ENCODE peak calls at places on chromosome 16, in six cellular contexts. K is GM12864, X is dorsolateral prefrontal cortex, Z is left lung, N is pancreas, U is omental fat pad. D is an unnamed sample.

GRCh38 chr16:67847064-67847861 is at the start of gene CENPT:
- DNase-seq in X (peak), K (no peak), N (peak), Z (peak), U (no peak), D (peak)

GRCh38 chr16:52069866-52070265 is 477.1 kb downstream of the TOX3 start:
- DNase-seq in X (no peak), N (no peak), K (no peak), Z (no peak), U (no peak), D (no peak)

GRCh38 chr16:31224092-31224955 is 7.4 kb upstream of the PYDC1 start:
- DNase-seq in Z (no peak), X (no peak), K (no peak), U (no peak), N (no peak), D (no peak)

GRCh38 chr16:72997141-72997542 is 50.8 kb downstream of the ZFHX3 start:
- DNase-seq in Z (peak), X (no peak), K (no peak), U (no peak), N (no peak), D (no peak)

GRCh38 chr16:75204410-75204758 is 2.6 kb downstream of the CTRB2 start:
- DNase-seq in X (no peak), U (no peak), Z (peak), K (no peak), N (peak), D (no peak)

GRCh38 chr16:74984194-74984669 is 691 bp downstream of the WDR59 start:
- DNase-seq in K (no peak), X (no peak), U (no peak), Z (no peak), N (no peak), D (peak)

GRCh38 chr16:80614908-80615696 is 74.3 kb downstream of the DYNLRB2 start:
- DNase-seq in N (no peak), U (no peak), Z (no peak), K (no peak), X (no peak), D (no peak)

GRCh38 chr16:19777061-19777460 is 59.0 kb downstream of the IQCK start:
- DNase-seq in Z (no peak), N (no peak), U (no peak), X (no peak), K (no peak), D (no peak)

GRCh38 chr16:49336581-49336980 is 37.0 kb upstream of the C16orf78 start:
- DNase-seq in Z (no peak), K (no peak), U (no peak), X (no peak), N (no peak), D (no peak)

GRCh38 chr16:69217433-69217832 is 30.5 kb downstream of the SNTB2 start:
- DNase-seq in K (no peak), U (no peak), N (no peak), Z (no peak), X (no peak), D (no peak)

GRCh38 chr16:3549906-3550305 is 27.3 kb downstream of the NLRC3 start:
- DNase-seq in N (no peak), X (no peak), Z (no peak), K (no peak), U (no peak), D (no peak)

GRCh38 chr16:23504453-23505179 is 5.7 kb downstream of the GGA2 start:
- DNase-seq in N (no peak), X (peak), Z (peak), U (peak), K (peak), D (peak)

GRCh38 chr16:29821663-29822115 is 1.4 kb downstream of the MVP start:
- DNase-seq in K (no peak), U (no peak), X (no peak), N (no peak), Z (no peak), D (no peak)

GRCh38 chr16:75340715-75341500 is 89.5 kb upstream of the BCAR1 start:
- DNase-seq in N (no peak), K (no peak), X (no peak), Z (no peak), U (no peak), D (no peak)

GRCh38 chr16:27364493-27365141 is 37.4 kb upstream of the IL21R start:
- DNase-seq in N (no peak), X (no peak), Z (no peak), U (no peak), K (no peak), D (peak)

GRCh38 chr16:23482778-23483177 is 27.5 kb downstream of the GGA2 start:
- DNase-seq in X (no peak), U (no peak), Z (no peak), K (no peak), N (no peak), D (peak)

GRCh38 chr16:58847902-58848661 is 114.0 kb upstream of the GOT2 start:
- DNase-seq in U (no peak), Z (no peak), K (no peak), N (no peak), X (no peak), D (no peak)

GRCh38 chr16:74596586-74596985 is 10.3 kb downstream of the GLG1 start:
- DNase-seq in Z (no peak), X (no peak), K (no peak), U (no peak), N (no peak), D (no peak)

GRCh38 chr16:22787456-22788189 is 26.3 kb upstream of the HS3ST2 start:
- DNase-seq in U (no peak), Z (no peak), N (no peak), K (no peak), X (no peak), D (peak)

GRCh38 chr16:23843143-23843542 is 7.4 kb downstream of the PRKCB start:
- DNase-seq in X (no peak), Z (no peak), U (no peak), K (no peak), N (no peak), D (peak)

GRCh38 chr16:87603684-87604571 is 1.6 kb downstream of the JPH3 start:
- DNase-seq in U (no peak), N (no peak), K (no peak), X (no peak), Z (no peak), D (no peak)

GRCh38 chr16:30085247-30085646 is 6.5 kb downstream of the TBX6 start:
- DNase-seq in N (peak), X (no peak), K (no peak), Z (no peak), U (no peak), D (no peak)

GRCh38 chr16:7405166-7405565 is 72.5 kb downstream of the RBFOX1 start:
- DNase-seq in K (no peak), X (peak), Z (peak), N (peak), U (no peak), D (no peak)

GRCh38 chr16:88413231-88413630 is 30.5 kb downstream of the ZNF469 start:
- DNase-seq in Z (no peak), N (no peak), U (no peak), X (no peak), K (no peak), D (no peak)

GRCh38 chr16:58020628-58021521 is 4.7 kb upstream of the MMP15 start:
- DNase-seq in U (peak), N (no peak), X (peak), K (no peak), Z (no peak), D (peak)

GRCh38 chr16:67872631-67873434 is at the start of gene EDC4:
- DNase-seq in Z (peak), U (peak), N (peak), K (peak), X (peak), D (peak)

GRCh38 chr16:1613240-1613639 is 1.1 kb downstream of the CRAMP1 start:
- DNase-seq in K (no peak), U (no peak), X (no peak), Z (no peak), N (no peak), D (peak)

GRCh38 chr16:50183316-50183715 is 30.2 kb downstream of the TENT4B start:
- DNase-seq in K (no peak), Z (no peak), X (no peak), N (no peak), U (no peak), D (no peak)

GRCh38 chr16:51759999-51760398 is 608.9 kb upstream of the SALL1 start:
- DNase-seq in Z (no peak), N (no peak), X (no peak), K (no peak), U (no peak), D (no peak)

GRCh38 chr16:46768809-46769208 is 20.7 kb upstream of the MYLK3 start:
- DNase-seq in U (no peak), N (no peak), X (no peak), Z (no peak), K (no peak), D (no peak)

GRCh38 chr16:15461376-15461775 is 27.0 kb downstream of the BMERB1 start:
- DNase-seq in Z (no peak), X (no peak), N (no peak), U (no peak), K (no peak), D (no peak)

GRCh38 chr16:15466131-15466530 is 31.7 kb downstream of the BMERB1 start:
- DNase-seq in X (no peak), K (no peak), U (no peak), N (no peak), Z (no peak), D (no peak)

GRCh38 chr16:15464401-15465186 is 30.2 kb downstream of the BMERB1 start:
- DNase-seq in X (no peak), K (no peak), Z (no peak), U (no peak), N (no peak), D (no peak)

GRCh38 chr16:15466886-15467781 is 32.7 kb downstream of the BMERB1 start:
- DNase-seq in U (no peak), N (no peak), Z (no peak), X (no peak), K (no peak), D (no peak)
- TF ChIP-seq CTCF in U (no peak), N (no peak), Z (no peak), X (no peak), K (peak), D (no peak)

GRCh38 chr16:9257843-9258242 is 166.4 kb downstream of the HAPSTR1 start:
- DNase-seq in X (no peak), U (no peak), K (no peak), N (no peak), Z (no peak), D (no peak)

GRCh38 chr16:9260665-9261064 is 169.2 kb downstream of the HAPSTR1 start:
- DNase-seq in K (no peak), U (no peak), N (peak), Z (no peak), X (no peak), D (no peak)

GRCh38 chr16:9256196-9256595 is 164.8 kb downstream of the HAPSTR1 start:
- DNase-seq in X (no peak), N (peak), U (no peak), Z (no peak), K (peak), D (peak)

GRCh38 chr16:9259914-9260608 is 168.6 kb downstream of the HAPSTR1 start:
- DNase-seq in U (no peak), X (no peak), K (no peak), N (no peak), Z (no peak), D (no peak)

DNA sequence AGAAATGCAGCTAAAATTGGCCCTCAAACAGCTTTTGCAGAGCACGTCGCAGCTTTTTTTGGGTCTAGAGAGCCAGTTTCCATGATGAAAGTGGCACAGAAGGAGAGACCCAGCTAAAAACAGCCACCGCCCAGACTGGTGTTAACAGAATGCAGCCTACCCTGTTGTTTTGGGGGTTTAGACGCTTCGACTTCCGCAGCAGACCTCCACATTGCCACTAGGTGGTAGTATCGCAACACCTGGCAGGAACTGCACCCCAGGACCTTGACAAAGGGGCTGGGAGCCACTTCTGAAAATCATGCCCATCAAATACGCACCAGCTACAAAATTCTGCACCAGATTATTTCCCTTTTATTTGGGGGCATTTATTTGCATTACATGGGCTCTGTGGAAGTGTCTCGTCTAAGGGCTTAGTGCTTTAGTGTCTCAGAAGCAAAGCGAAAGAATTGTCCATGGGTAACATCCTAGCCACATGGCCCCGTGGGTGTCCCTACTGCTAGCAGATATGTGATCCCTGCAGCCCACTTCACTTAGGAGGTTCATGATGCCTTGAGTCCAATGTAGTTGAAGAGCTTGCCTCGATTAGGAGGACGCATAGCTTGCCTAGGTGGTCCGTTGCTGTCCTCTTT is 167.1 kb downstream of the HAPSTR1 start:
- DNase-seq in U (no peak), Z (no peak), N (no peak), X (peak), K (peak), D (peak)
- TF ChIP-seq CTCF in U (no peak), Z (peak), N (peak), X (peak), K (peak), D (peak)

GRCh38 chr16:13935408-13935807 is 15.5 kb downstream of the ERCC4 start:
- DNase-seq in K (no peak), X (no peak), N (no peak), Z (no peak), U (no peak), D (peak)
- TF ChIP-seq CTCF in K (peak), X (peak), N (no peak), Z (no peak), U (no peak), D (peak)

GRCh38 chr16:563072-563644 is 3.0 kb downstream of the PRR35 start:
- DNase-seq in U (no peak), K (no peak), Z (no peak), N (no peak), X (no peak), D (no peak)

GRCh38 chr16:567362-568256 is 804 bp downstream of the NHLRC4 start:
- DNase-seq in X (no peak), N (no peak), Z (no peak), U (no peak), K (no peak), D (no peak)

GRCh38 chr16:566475-567361 is at the start of gene NHLRC4:
- DNase-seq in K (peak), Z (peak), X (no peak), N (no peak), U (peak), D (peak)

GRCh38 chr16:564690-565419 is 1.9 kb upstream of the NHLRC4 start:
- DNase-seq in K (no peak), U (no peak), X (no peak), Z (no peak), N (no peak), D (no peak)

GRCh38 chr16:565420-566330 is 1.1 kb upstream of the NHLRC4 start:
- DNase-seq in Z (no peak), N (no peak), K (no peak), U (no peak), X (no peak), D (no peak)
- TF ChIP-seq CTCF in Z (no peak), N (no peak), K (no peak), U (no peak), X (no peak), D (no peak)

GRCh38 chr16:84042879-84043485 is 387 bp upstream of the SLC38A8 start:
- DNase-seq in X (no peak), N (no peak), Z (no peak), K (no peak), U (no peak), D (no peak)

GRCh38 chr16:84045001-84045817 is 2.6 kb upstream of the SLC38A8 start:
- DNase-seq in U (no peak), Z (no peak), X (peak), N (peak), K (no peak), D (no peak)

GRCh38 chr16:84042308-84042878 is at the start of gene SLC38A8:
- DNase-seq in K (no peak), N (no peak), U (no peak), Z (no peak), X (no peak), D (no peak)

GRCh38 chr16:84043486-84044107 is 1.0 kb upstream of the SLC38A8 start:
- DNase-seq in U (no peak), N (no peak), X (no peak), Z (no peak), K (no peak), D (peak)

GRCh38 chr16:84044108-84044488 is 1.5 kb upstream of the SLC38A8 start:
- DNase-seq in X (no peak), U (no peak), Z (no peak), N (peak), K (no peak), D (peak)
- TF ChIP-seq CTCF in X (no peak), U (no peak), Z (peak), N (no peak), K (peak), D (peak)

GRCh38 chr16:55515110-55515509 is 6.2 kb downstream of the LPCAT2 start:
- DNase-seq in U (no peak), X (no peak), N (no peak), Z (no peak), K (no peak), D (no peak)

GRCh38 chr16:55512941-55513340 is 4.1 kb downstream of the LPCAT2 start:
- DNase-seq in Z (no peak), X (no peak), U (no peak), K (no peak), N (no peak), D (no peak)

GRCh38 chr16:55508941-55509920 is at the start of gene LPCAT2:
- DNase-seq in N (peak), Z (peak), K (no peak), X (peak), U (peak), D (peak)

GRCh38 chr16:55510185-55510805 is 1.4 kb downstream of the LPCAT2 start:
- DNase-seq in X (no peak), K (no peak), N (no peak), U (no peak), Z (no peak), D (no peak)

GRCh38 chr16:55513616-55514015 is 4.7 kb downstream of the LPCAT2 start:
- DNase-seq in N (no peak), K (no peak), Z (no peak), X (no peak), U (no peak), D (no peak)
- TF ChIP-seq CTCF in N (no peak), K (no peak), Z (no peak), X (no peak), U (no peak), D (no peak)

GRCh38 chr16:28597692-28598261 is 927 bp upstream of the SULT1A2 start:
- DNase-seq in K (no peak), X (no peak), U (no peak), Z (peak), N (no peak), D (peak)
- TF ChIP-seq CTCF in K (no peak), X (no peak), U (no peak), Z (no peak), N (no peak), D (no peak)

GRCh38 chr16:66508261-66508913 is 41.5 kb downstream of the TK2 start:
- DNase-seq in Z (no peak), U (no peak), K (no peak), X (no peak), N (no peak), D (no peak)
- TF ChIP-seq CTCF in Z (no peak), U (no peak), K (no peak), X (no peak), N (no peak), D (no peak)

DNA sequence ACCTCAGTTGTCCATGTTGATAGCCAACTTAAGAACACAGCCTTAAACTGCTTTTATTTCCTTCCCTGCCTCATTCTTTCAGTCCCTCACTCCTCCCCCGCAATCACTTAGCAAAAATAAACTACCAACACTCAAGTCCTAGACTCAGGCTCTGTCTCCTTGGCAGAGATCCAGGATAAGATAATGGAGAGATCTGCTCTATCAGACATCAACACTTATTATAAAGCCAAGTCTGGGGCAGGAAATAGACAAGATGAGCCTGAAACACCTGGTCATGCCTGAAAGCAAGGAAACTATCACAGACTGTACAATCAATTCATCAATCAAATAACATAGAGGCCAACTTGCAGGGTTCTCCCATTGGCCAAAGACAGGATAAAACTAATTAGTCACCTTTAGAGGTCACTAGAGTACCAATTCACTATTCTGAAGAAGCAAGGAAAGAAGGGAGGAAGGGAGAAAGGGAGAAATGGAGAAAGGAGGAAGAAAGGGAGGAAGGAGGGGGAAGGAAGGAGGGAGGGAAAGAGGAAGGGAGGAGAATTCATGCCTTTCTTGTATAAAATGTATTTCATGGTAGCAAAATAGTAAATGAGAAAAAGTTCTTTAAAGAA is 15.6 kb downstream of the HYDIN start:
- DNase-seq in N (no peak), K (no peak), Z (no peak), U (no peak), X (no peak), D (no peak)
- TF ChIP-seq CTCF in N (no peak), K (peak), Z (no peak), U (no peak), X (peak), D (peak)